ENCODE peak calls at places on chromosomes 4 and X, in seven cellular contexts. One of them, this sample, is unnamed.

GRCh38 chr4:128859887-128860774 is 50.6 kb downstream of the JADE1 start:
- DNase-seq in cardiac muscle cell: peak
- DNase-seq in OCI-LY7: no peak
- DNase-seq in HFF-Myc: peak
- DNase-seq in neural crest cell: no peak
- DNase-seq in H9: no peak
- DNase-seq in WTC11: no peak
- DNase-seq in this sample: no peak

GRCh38 chr4:74793757-74794340 is 474 bp downstream of the BTC start:
- DNase-seq in neural crest cell: peak
- DNase-seq in cardiac muscle cell: peak
- DNase-seq in OCI-LY7: no peak
- DNase-seq in HFF-Myc: no peak
- DNase-seq in WTC11: peak
- DNase-seq in H9: peak
- DNase-seq in this sample: peak

GRCh38 chr4:135492439-135492838 is 1290.8 kb upstream of the PABPC4L start:
- DNase-seq in neural crest cell: no peak
- DNase-seq in H9: no peak
- DNase-seq in OCI-LY7: no peak
- DNase-seq in HFF-Myc: no peak
- DNase-seq in cardiac muscle cell: no peak
- DNase-seq in WTC11: no peak
- DNase-seq in this sample: no peak

GRCh38 chrX:9189286-9189685 is 155.4 kb upstream of the FAM9B start:
- DNase-seq in WTC11: no peak
- DNase-seq in cardiac muscle cell: no peak
- DNase-seq in H9: no peak
- DNase-seq in HFF-Myc: no peak
- DNase-seq in OCI-LY7: no peak
- DNase-seq in neural crest cell: no peak
- DNase-seq in this sample: no peak

GRCh38 chr4:116362603-116363002 is 722.8 kb downstream of the TRAM1L1 start:
- DNase-seq in H9: no peak
- DNase-seq in WTC11: no peak
- DNase-seq in cardiac muscle cell: no peak
- DNase-seq in OCI-LY7: no peak
- DNase-seq in neural crest cell: no peak
- DNase-seq in HFF-Myc: no peak
- DNase-seq in this sample: no peak

GRCh38 chr4:140099993-140100392 is 54.0 kb downstream of the MAML3 start:
- DNase-seq in WTC11: no peak
- DNase-seq in OCI-LY7: no peak
- DNase-seq in cardiac muscle cell: no peak
- DNase-seq in neural crest cell: no peak
- DNase-seq in HFF-Myc: no peak
- DNase-seq in H9: no peak
- DNase-seq in this sample: peak

GRCh38 chr4:166527500-166527899 is 654.5 kb downstream of the TLL1 start:
- DNase-seq in HFF-Myc: no peak
- DNase-seq in WTC11: no peak
- DNase-seq in OCI-LY7: no peak
- DNase-seq in H9: peak
- DNase-seq in neural crest cell: no peak
- DNase-seq in cardiac muscle cell: peak
- DNase-seq in this sample: no peak

GRCh38 chr4:4349902-4350301 is 37.0 kb upstream of the NSG1 start:
- DNase-seq in OCI-LY7: no peak
- DNase-seq in H9: no peak
- DNase-seq in neural crest cell: no peak
- DNase-seq in cardiac muscle cell: no peak
- DNase-seq in WTC11: no peak
- DNase-seq in HFF-Myc: no peak
- DNase-seq in this sample: no peak

GRCh38 chrX:8730812-8731578 is 942 bp downstream of the ANOS1 start:
- DNase-seq in neural crest cell: peak
- DNase-seq in cardiac muscle cell: no peak
- DNase-seq in H9: no peak
- DNase-seq in OCI-LY7: no peak
- DNase-seq in WTC11: peak
- DNase-seq in HFF-Myc: no peak
- DNase-seq in this sample: peak

GRCh38 chrX:135572436-135572835 is 52.0 kb downstream of the INTS6L start:
- DNase-seq in OCI-LY7: peak
- DNase-seq in neural crest cell: no peak
- DNase-seq in WTC11: no peak
- DNase-seq in HFF-Myc: no peak
- DNase-seq in H9: no peak
- DNase-seq in cardiac muscle cell: peak
- DNase-seq in this sample: no peak

GRCh38 chr4:83369825-83370639 is 35.4 kb upstream of the HPSE start:
- DNase-seq in HFF-Myc: no peak
- DNase-seq in H9: no peak
- DNase-seq in neural crest cell: no peak
- DNase-seq in WTC11: no peak
- DNase-seq in OCI-LY7: peak
- DNase-seq in cardiac muscle cell: peak
- DNase-seq in this sample: no peak

GRCh38 chr4:7964459-7964858 is 24.8 kb upstream of the AFAP1 start:
- DNase-seq in neural crest cell: no peak
- DNase-seq in H9: no peak
- DNase-seq in cardiac muscle cell: no peak
- DNase-seq in WTC11: no peak
- DNase-seq in OCI-LY7: no peak
- DNase-seq in HFF-Myc: no peak
- DNase-seq in this sample: no peak

GRCh38 chrX:151977009-151977408 is 2.5 kb upstream of the GABRE start:
- DNase-seq in OCI-LY7: no peak
- DNase-seq in HFF-Myc: no peak
- DNase-seq in WTC11: no peak
- DNase-seq in H9: no peak
- DNase-seq in neural crest cell: no peak
- DNase-seq in cardiac muscle cell: peak
- DNase-seq in this sample: no peak

GRCh38 chr4:89640620-89641366 is 196.2 kb downstream of the SNCA start:
- DNase-seq in H9: peak
- DNase-seq in WTC11: peak
- DNase-seq in OCI-LY7: no peak
- DNase-seq in cardiac muscle cell: peak
- DNase-seq in HFF-Myc: peak
- DNase-seq in neural crest cell: peak
- DNase-seq in this sample: peak

GRCh38 chr4:151485541-151486131 is 76.7 kb downstream of the FHIP1A start:
- DNase-seq in WTC11: no peak
- DNase-seq in cardiac muscle cell: no peak
- DNase-seq in HFF-Myc: no peak
- DNase-seq in OCI-LY7: no peak
- DNase-seq in H9: peak
- DNase-seq in neural crest cell: no peak
- DNase-seq in this sample: no peak

GRCh38 chr4:147877308-147877771 is 145.5 kb downstream of the ARHGAP10 start:
- DNase-seq in OCI-LY7: no peak
- DNase-seq in H9: no peak
- DNase-seq in cardiac muscle cell: no peak
- DNase-seq in neural crest cell: no peak
- DNase-seq in HFF-Myc: no peak
- DNase-seq in WTC11: no peak
- DNase-seq in this sample: no peak

GRCh38 chr4:7266525-7267292 is 74.4 kb downstream of the SORCS2 start:
- DNase-seq in HFF-Myc: peak
- DNase-seq in OCI-LY7: no peak
- DNase-seq in neural crest cell: no peak
- DNase-seq in WTC11: no peak
- DNase-seq in H9: peak
- DNase-seq in cardiac muscle cell: peak
- DNase-seq in this sample: no peak

GRCh38 chr4:7168106-7168505 is 24.2 kb upstream of the SORCS2 start:
- DNase-seq in OCI-LY7: no peak
- DNase-seq in cardiac muscle cell: no peak
- DNase-seq in WTC11: no peak
- DNase-seq in HFF-Myc: no peak
- DNase-seq in neural crest cell: no peak
- DNase-seq in H9: peak
- DNase-seq in this sample: no peak

GRCh38 chr4:80918004-80918403 is 112.5 kb upstream of the BMP3 start:
- DNase-seq in cardiac muscle cell: peak
- DNase-seq in H9: no peak
- DNase-seq in OCI-LY7: no peak
- DNase-seq in HFF-Myc: no peak
- DNase-seq in WTC11: no peak
- DNase-seq in neural crest cell: no peak
- DNase-seq in this sample: no peak

GRCh38 chr4:175536852-175537453 is 275.1 kb downstream of the GPM6A start:
- DNase-seq in OCI-LY7: peak
- DNase-seq in H9: no peak
- DNase-seq in WTC11: no peak
- DNase-seq in HFF-Myc: peak
- DNase-seq in neural crest cell: peak
- DNase-seq in cardiac muscle cell: peak
- DNase-seq in this sample: no peak

GRCh38 chr4:5988086-5988845 is 30.0 kb downstream of the C4orf50 start:
- DNase-seq in WTC11: no peak
- DNase-seq in cardiac muscle cell: no peak
- DNase-seq in H9: peak
- DNase-seq in HFF-Myc: no peak
- DNase-seq in OCI-LY7: no peak
- DNase-seq in neural crest cell: no peak
- DNase-seq in this sample: no peak

GRCh38 chr4:152626790-152627189 is 53.0 kb downstream of the TMEM154 start:
- DNase-seq in OCI-LY7: no peak
- DNase-seq in cardiac muscle cell: no peak
- DNase-seq in H9: no peak
- DNase-seq in neural crest cell: no peak
- DNase-seq in WTC11: no peak
- DNase-seq in HFF-Myc: no peak
- DNase-seq in this sample: no peak

GRCh38 chrX:105313596-105313995 is 93.1 kb upstream of the TEX13A start:
- DNase-seq in cardiac muscle cell: no peak
- DNase-seq in HFF-Myc: no peak
- DNase-seq in OCI-LY7: no peak
- DNase-seq in H9: no peak
- DNase-seq in neural crest cell: no peak
- DNase-seq in WTC11: no peak
- DNase-seq in this sample: no peak

GRCh38 chrX:54964766-54965511 is 29.0 kb downstream of the PFKFB1 start:
- DNase-seq in H9: no peak
- DNase-seq in neural crest cell: no peak
- DNase-seq in HFF-Myc: no peak
- DNase-seq in cardiac muscle cell: no peak
- DNase-seq in OCI-LY7: no peak
- DNase-seq in WTC11: no peak
- DNase-seq in this sample: no peak
- TF ChIP-seq CTCF in H9: no peak
- TF ChIP-seq CTCF in neural crest cell: no peak
- TF ChIP-seq CTCF in HFF-Myc: no peak
- TF ChIP-seq CTCF in cardiac muscle cell: no peak
- TF ChIP-seq CTCF in OCI-LY7: no peak
- TF ChIP-seq CTCF in WTC11: no peak
- TF ChIP-seq CTCF in this sample: no peak

DNA sequence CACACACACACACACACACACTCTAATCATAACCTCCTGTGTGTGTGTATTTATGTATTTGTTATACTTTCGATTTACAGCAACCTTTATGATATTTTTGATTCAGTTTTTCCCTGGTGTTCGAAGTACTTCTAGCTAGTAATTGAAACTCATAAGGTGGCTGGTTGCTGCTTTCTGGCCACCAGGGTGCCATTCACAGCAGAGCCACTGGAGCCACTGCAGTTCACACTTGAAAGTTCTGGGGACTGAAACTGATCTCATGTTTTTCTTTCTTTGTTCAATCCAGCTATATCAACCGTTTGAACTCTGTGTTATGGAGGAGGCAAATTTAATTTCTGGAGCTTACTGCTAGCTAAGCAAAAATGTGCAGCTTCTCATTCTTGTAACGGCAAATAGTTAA is 419.4 kb downstream of the ADGRL3 start:
- DNase-seq in WTC11: no peak
- DNase-seq in H9: peak
- DNase-seq in HFF-Myc: no peak
- DNase-seq in cardiac muscle cell: no peak
- DNase-seq in neural crest cell: no peak
- DNase-seq in OCI-LY7: no peak
- DNase-seq in this sample: no peak
- TF ChIP-seq CTCF in WTC11: no peak
- TF ChIP-seq CTCF in H9: peak
- TF ChIP-seq CTCF in HFF-Myc: no peak
- TF ChIP-seq CTCF in cardiac muscle cell: peak
- TF ChIP-seq CTCF in neural crest cell: peak
- TF ChIP-seq CTCF in OCI-LY7: no peak
- TF ChIP-seq CTCF in this sample: peak

GRCh38 chrX:134478374-134478773 is 18.4 kb downstream of the HPRT1 start:
- DNase-seq in HFF-Myc: no peak
- DNase-seq in cardiac muscle cell: no peak
- DNase-seq in OCI-LY7: no peak
- DNase-seq in H9: no peak
- DNase-seq in neural crest cell: no peak
- DNase-seq in WTC11: no peak
- DNase-seq in this sample: no peak

GRCh38 chrX:134482371-134482770 is 22.4 kb downstream of the HPRT1 start:
- DNase-seq in cardiac muscle cell: no peak
- DNase-seq in H9: no peak
- DNase-seq in WTC11: no peak
- DNase-seq in OCI-LY7: no peak
- DNase-seq in HFF-Myc: peak
- DNase-seq in neural crest cell: no peak
- DNase-seq in this sample: no peak

GRCh38 chrX:134480061-134480460 is 20.1 kb downstream of the HPRT1 start:
- DNase-seq in neural crest cell: no peak
- DNase-seq in HFF-Myc: no peak
- DNase-seq in OCI-LY7: no peak
- DNase-seq in cardiac muscle cell: peak
- DNase-seq in H9: no peak
- DNase-seq in WTC11: no peak
- DNase-seq in this sample: no peak

GRCh38 chrX:134481339-134481738 is 21.4 kb downstream of the HPRT1 start:
- DNase-seq in WTC11: no peak
- DNase-seq in cardiac muscle cell: no peak
- DNase-seq in HFF-Myc: no peak
- DNase-seq in H9: no peak
- DNase-seq in neural crest cell: no peak
- DNase-seq in OCI-LY7: no peak
- DNase-seq in this sample: no peak

DNA sequence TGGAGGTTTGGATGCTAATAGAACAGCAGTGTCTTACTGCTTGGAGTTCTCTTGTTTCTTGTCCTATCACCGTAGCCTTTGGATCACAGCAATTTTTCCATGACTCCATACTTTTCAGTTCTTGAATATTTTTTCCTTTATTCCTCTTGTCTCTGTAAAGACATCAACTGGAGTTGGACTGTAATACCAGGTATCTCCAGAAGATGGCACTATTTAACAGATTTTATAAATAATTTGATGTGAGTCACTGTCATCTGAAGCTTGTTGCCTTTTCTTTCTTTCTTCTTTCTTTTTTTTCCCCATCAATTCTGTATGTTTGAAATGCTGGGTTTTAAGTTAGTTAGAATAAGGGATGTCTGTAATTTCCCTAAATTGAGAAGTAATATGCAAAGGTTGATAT is 24.1 kb downstream of the HPRT1 start:
- DNase-seq in WTC11: no peak
- DNase-seq in neural crest cell: no peak
- DNase-seq in HFF-Myc: peak
- DNase-seq in OCI-LY7: peak
- DNase-seq in H9: no peak
- DNase-seq in cardiac muscle cell: peak
- DNase-seq in this sample: no peak
- TF ChIP-seq CTCF in WTC11: peak
- TF ChIP-seq CTCF in neural crest cell: peak
- TF ChIP-seq CTCF in HFF-Myc: peak
- TF ChIP-seq CTCF in OCI-LY7: peak
- TF ChIP-seq CTCF in H9: peak
- TF ChIP-seq CTCF in cardiac muscle cell: peak
- TF ChIP-seq CTCF in this sample: peak

GRCh38 chr4:169619958-169620845 is at the start of gene CLCN3:
- DNase-seq in WTC11: peak
- DNase-seq in H9: peak
- DNase-seq in OCI-LY7: peak
- DNase-seq in HFF-Myc: no peak
- DNase-seq in neural crest cell: peak
- DNase-seq in cardiac muscle cell: peak
- DNase-seq in this sample: peak
- TF ChIP-seq CTCF in WTC11: no peak
- TF ChIP-seq CTCF in H9: no peak
- TF ChIP-seq CTCF in OCI-LY7: no peak
- TF ChIP-seq CTCF in HFF-Myc: no peak
- TF ChIP-seq CTCF in neural crest cell: peak
- TF ChIP-seq CTCF in cardiac muscle cell: no peak
- TF ChIP-seq CTCF in this sample: no peak